ENCODE peak calls at places on chromosomes 5 and 9, in seven cellular contexts. One of them, this sample, is unnamed.

GRCh38 chr9:106077731-106078130 is 383.4 kb downstream of the TMEM38B start:
- DNase-seq in cardiac fibroblast: no peak
- DNase-seq in fibroblast of lung: no peak
- DNase-seq in GM03348: no peak
- DNase-seq in GM23338: no peak
- DNase-seq in neural crest cell: no peak
- DNase-seq in GM23248: no peak
- DNase-seq in this sample: no peak

GRCh38 chr9:126379661-126380365 is 53.2 kb downstream of the MVB12B start:
- DNase-seq in cardiac fibroblast: peak
- DNase-seq in fibroblast of lung: peak
- DNase-seq in GM03348: no peak
- DNase-seq in GM23338: no peak
- DNase-seq in neural crest cell: no peak
- DNase-seq in GM23248: peak
- DNase-seq in this sample: no peak

GRCh38 chr5:61840354-61840753 is 465.7 kb upstream of the KIF2A start:
- DNase-seq in cardiac fibroblast: no peak
- DNase-seq in fibroblast of lung: peak
- DNase-seq in GM03348: no peak
- DNase-seq in GM23338: peak
- DNase-seq in neural crest cell: no peak
- DNase-seq in GM23248: peak
- DNase-seq in this sample: no peak

GRCh38 chr5:142970440-142970788 is 200.2 kb downstream of the ARHGAP26 start:
- DNase-seq in cardiac fibroblast: no peak
- DNase-seq in fibroblast of lung: no peak
- DNase-seq in GM03348: no peak
- DNase-seq in GM23338: no peak
- DNase-seq in neural crest cell: no peak
- DNase-seq in GM23248: no peak
- DNase-seq in this sample: no peak

GRCh38 chr5:86979801-86980510 is 287.7 kb upstream of the RASA1 start:
- DNase-seq in cardiac fibroblast: peak
- DNase-seq in fibroblast of lung: peak
- DNase-seq in GM03348: peak
- DNase-seq in GM23338: peak
- DNase-seq in neural crest cell: no peak
- DNase-seq in GM23248: peak
- DNase-seq in this sample: no peak

GRCh38 chr5:943874-944620 is 51.4 kb downstream of the TRIP13 start:
- DNase-seq in cardiac fibroblast: no peak
- DNase-seq in fibroblast of lung: no peak
- DNase-seq in GM03348: no peak
- DNase-seq in GM23338: no peak
- DNase-seq in neural crest cell: no peak
- DNase-seq in GM23248: no peak
- DNase-seq in this sample: no peak

GRCh38 chr9:129981180-129981907 is 61.6 kb downstream of the FNBP1 start:
- DNase-seq in cardiac fibroblast: peak
- DNase-seq in fibroblast of lung: peak
- DNase-seq in GM03348: no peak
- DNase-seq in GM23338: no peak
- DNase-seq in neural crest cell: no peak
- DNase-seq in GM23248: no peak
- DNase-seq in this sample: no peak

GRCh38 chr5:110663525-110663924 is 62.9 kb downstream of the TMEM232 start:
- DNase-seq in cardiac fibroblast: no peak
- DNase-seq in fibroblast of lung: no peak
- DNase-seq in GM03348: no peak
- DNase-seq in GM23338: no peak
- DNase-seq in neural crest cell: no peak
- DNase-seq in GM23248: no peak
- DNase-seq in this sample: no peak

GRCh38 chr5:80985600-80986228 is 25.6 kb downstream of the RASGRF2 start:
- DNase-seq in cardiac fibroblast: no peak
- DNase-seq in fibroblast of lung: peak
- DNase-seq in GM03348: no peak
- DNase-seq in GM23338: no peak
- DNase-seq in neural crest cell: no peak
- DNase-seq in GM23248: no peak
- DNase-seq in this sample: no peak

GRCh38 chr5:38892363-38892762 is 46.6 kb downstream of the OSMR start:
- DNase-seq in cardiac fibroblast: no peak
- DNase-seq in fibroblast of lung: no peak
- DNase-seq in GM03348: no peak
- DNase-seq in GM23338: no peak
- DNase-seq in neural crest cell: no peak
- DNase-seq in GM23248: no peak
- DNase-seq in this sample: no peak

GRCh38 chr5:94243612-94244011 is 374.8 kb downstream of the KIAA0825 start:
- DNase-seq in cardiac fibroblast: no peak
- DNase-seq in fibroblast of lung: peak
- DNase-seq in GM03348: peak
- DNase-seq in GM23338: no peak
- DNase-seq in neural crest cell: no peak
- DNase-seq in GM23248: peak
- DNase-seq in this sample: no peak

GRCh38 chr5:140246378-140247122 is 56.4 kb downstream of the PFDN1 start:
- DNase-seq in cardiac fibroblast: peak
- DNase-seq in fibroblast of lung: peak
- DNase-seq in GM03348: peak
- DNase-seq in GM23338: no peak
- DNase-seq in neural crest cell: no peak
- DNase-seq in GM23248: peak
- DNase-seq in this sample: no peak

GRCh38 chr9:128523199-128523925 is 18.8 kb downstream of the GLE1 start:
- DNase-seq in cardiac fibroblast: peak
- DNase-seq in fibroblast of lung: peak
- DNase-seq in GM03348: peak
- DNase-seq in GM23338: peak
- DNase-seq in neural crest cell: peak
- DNase-seq in GM23248: peak
- DNase-seq in this sample: no peak

GRCh38 chr5:171438753-171439152 is 19.3 kb downstream of the FGF18 start:
- DNase-seq in cardiac fibroblast: no peak
- DNase-seq in fibroblast of lung: no peak
- DNase-seq in GM03348: no peak
- DNase-seq in GM23338: no peak
- DNase-seq in neural crest cell: no peak
- DNase-seq in GM23248: no peak
- DNase-seq in this sample: no peak

This sample was measured in activated CD8-positive, alpha-beta T cell treated with anti-CD3 and anti-CD28 coated beads for 36 hours.